ENCODE peak calls at places on chromosomes 1 and 21, in five cellular contexts. D is HepG2, B is suprapubic skin, P is testis, H is A549. F is an unnamed sample.

GRCh38 chr1:235407419-235407818 is 40.2 kb downstream of the TBCE start:
- DNase-seq in D (no peak), P (no peak), B (no peak), H (no peak), F (no peak)

GRCh38 chr1:46569116-46569515 is 17.7 kb upstream of the KNCN start:
- DNase-seq in D (no peak), H (no peak), B (peak), P (no peak), F (no peak)

GRCh38 chr1:65247419-65248359 is 61.7 kb upstream of the DNAJC6 start:
- DNase-seq in D (no peak), P (peak), H (no peak), B (no peak), F (no peak)

GRCh38 chr1:201385299-201385891 is 7.9 kb upstream of the TNNT2 start:
- DNase-seq in H (peak), D (peak), P (peak), B (no peak), F (peak)

GRCh38 chr1:25926731-25927496 is 20.7 kb upstream of the STMN1 start:
- DNase-seq in B (no peak), H (no peak), D (no peak), P (no peak), F (no peak)

GRCh38 chr1:76336951-76337371 is 262.4 kb downstream of the ST6GALNAC3 start:
- DNase-seq in P (peak), H (no peak), D (no peak), B (no peak), F (no peak)

GRCh38 chr1:208985231-208985630 is 598.3 kb upstream of the CAMK1G start:
- DNase-seq in H (no peak), B (no peak), D (no peak), P (no peak), F (no peak)

GRCh38 chr21:18178509-18178908 is 66.1 kb upstream of the CHODL start:
- DNase-seq in D (no peak), B (no peak), H (no peak), P (no peak), F (no peak)

GRCh38 chr21:35566874-35567273 is 493.5 kb downstream of the SETD4 start:
- DNase-seq in B (no peak), D (no peak), P (no peak), H (no peak), F (no peak)

GRCh38 chr1:185646202-185646683 is 87.9 kb upstream of the HMCN1 start:
- DNase-seq in H (peak), D (peak), B (no peak), P (peak), F (peak)

GRCh38 chr1:39047374-39048229 is 21.5 kb downstream of the NDUFS5 start:
- DNase-seq in H (no peak), P (peak), B (no peak), D (peak), F (peak)

GRCh38 chr1:183841950-183842816 is 37.3 kb downstream of the RGL1 start:
- DNase-seq in B (no peak), P (no peak), H (no peak), D (peak), F (no peak)

GRCh38 chr1:92795166-92795565 is 10.3 kb upstream of the EVI5 start:
- DNase-seq in B (no peak), H (no peak), D (no peak), P (no peak), F (no peak)

GRCh38 chr1:20440785-20441200 is 45.2 kb downstream of the CAMK2N1 start:
- DNase-seq in H (peak), D (peak), P (peak), B (no peak), F (peak)

GRCh38 chr1:46362158-46362557 is 21.6 kb downstream of the NSUN4 start:
- DNase-seq in H (no peak), D (no peak), B (no peak), P (no peak), F (no peak)

GRCh38 chr1:8014381-8014988 is 11.6 kb downstream of the ERRFI1 start:
- DNase-seq in B (no peak), D (no peak), P (no peak), H (no peak), F (no peak)

GRCh38 chr1:115192200-115192767 is 103.0 kb upstream of the TSPAN2 start:
- DNase-seq in B (no peak), P (no peak), D (no peak), H (no peak), F (no peak)

GRCh38 chr1:212485895-212486590 is 53.3 kb downstream of the NENF start:
- DNase-seq in D (peak), H (peak), B (peak), P (peak), F (peak)

GRCh38 chr1:54332781-54333585 is 73.2 kb downstream of the SSBP3 start:
- DNase-seq in H (no peak), B (no peak), P (peak), D (no peak), F (no peak)

GRCh38 chr1:58768332-58768731 is 15.5 kb downstream of the JUN start:
- DNase-seq in D (no peak), B (no peak), H (no peak), P (no peak), F (no peak)

GRCh38 chr1:84985365-84985764 is 11.5 kb downstream of the MCOLN2 start:
- DNase-seq in P (no peak), H (no peak), B (no peak), D (no peak), F (no peak)

GRCh38 chr1:245353411-245353810 is 198.6 kb downstream of the KIF26B start:
- DNase-seq in H (no peak), P (no peak), B (no peak), D (no peak), F (no peak)

DNA sequence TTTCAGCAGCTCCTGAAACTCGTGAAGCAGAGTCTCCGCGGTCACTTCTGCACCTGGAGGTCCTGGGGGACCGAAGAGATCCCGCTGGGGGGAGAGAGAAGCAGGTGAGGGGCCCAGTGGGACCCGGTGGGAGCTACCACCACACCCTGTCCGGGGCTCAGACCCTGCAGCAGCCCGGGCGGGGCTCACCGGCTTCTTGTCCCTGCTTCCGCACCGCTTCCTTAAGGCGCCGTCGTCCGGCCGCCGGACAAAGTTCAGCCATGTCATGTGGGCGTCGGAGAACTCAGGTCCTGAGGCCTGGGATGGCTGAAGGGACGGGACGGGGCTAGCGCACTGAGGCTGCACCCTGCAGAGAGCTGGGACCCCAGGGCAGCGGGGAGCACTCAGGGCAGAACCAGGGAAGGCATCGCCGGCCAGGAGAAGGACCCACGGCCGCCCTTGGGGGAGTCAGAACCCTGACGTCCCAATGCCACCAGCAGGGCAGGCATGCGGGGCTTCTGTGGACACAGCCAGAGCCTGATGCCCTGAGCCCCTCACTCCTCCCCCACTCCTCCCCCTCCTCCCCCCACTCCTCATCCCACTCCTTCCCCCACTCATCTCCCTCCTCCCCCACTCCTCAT is 2.2 kb downstream of the C1QTNF12 start:
- DNase-seq in D (no peak), P (no peak), B (no peak), H (no peak), F (no peak)
- TF ChIP-seq POLR2A in D (no peak), P (no peak), B (no peak), H (no peak), F (no peak)

GRCh38 chr1:156806512-156807440 is 9.9 kb downstream of the SH2D2A start:
- DNase-seq in P (no peak), D (no peak), B (no peak), H (no peak), F (no peak)

GRCh38 chr1:156805766-156806511 is 10.7 kb downstream of the SH2D2A start:
- DNase-seq in B (no peak), P (peak), D (no peak), H (no peak), F (no peak)

GRCh38 chr1:156803086-156803851 is 13.4 kb downstream of the SH2D2A start:
- DNase-seq in D (no peak), P (no peak), B (no peak), H (no peak), F (no peak)

GRCh38 chr1:156804026-156804425 is 12.6 kb downstream of the SH2D2A start:
- DNase-seq in H (no peak), B (no peak), D (no peak), P (no peak), F (no peak)

GRCh38 chr1:156804572-156805243 is 11.9 kb downstream of the SH2D2A start:
- DNase-seq in P (no peak), B (no peak), D (no peak), H (no peak), F (no peak)
- TF ChIP-seq POLR2A in P (no peak), B (no peak), D (no peak), H (no peak), F (no peak)

GRCh38 chr1:28921286-28921869 is 7.0 kb downstream of the EPB41 start:
- DNase-seq in D (no peak), B (no peak), P (no peak), H (no peak), F (no peak)

GRCh38 chr1:28927442-28928305 is 13.3 kb downstream of the EPB41 start:
- DNase-seq in D (no peak), H (no peak), P (no peak), B (no peak), F (no peak)

GRCh38 chr1:28925350-28925891 is 11.1 kb downstream of the EPB41 start:
- DNase-seq in B (no peak), P (no peak), H (no peak), D (no peak), F (no peak)

GRCh38 chr1:28928306-28928987 is 14.1 kb downstream of the EPB41 start:
- DNase-seq in P (no peak), D (no peak), B (no peak), H (no peak), F (no peak)

DNA sequence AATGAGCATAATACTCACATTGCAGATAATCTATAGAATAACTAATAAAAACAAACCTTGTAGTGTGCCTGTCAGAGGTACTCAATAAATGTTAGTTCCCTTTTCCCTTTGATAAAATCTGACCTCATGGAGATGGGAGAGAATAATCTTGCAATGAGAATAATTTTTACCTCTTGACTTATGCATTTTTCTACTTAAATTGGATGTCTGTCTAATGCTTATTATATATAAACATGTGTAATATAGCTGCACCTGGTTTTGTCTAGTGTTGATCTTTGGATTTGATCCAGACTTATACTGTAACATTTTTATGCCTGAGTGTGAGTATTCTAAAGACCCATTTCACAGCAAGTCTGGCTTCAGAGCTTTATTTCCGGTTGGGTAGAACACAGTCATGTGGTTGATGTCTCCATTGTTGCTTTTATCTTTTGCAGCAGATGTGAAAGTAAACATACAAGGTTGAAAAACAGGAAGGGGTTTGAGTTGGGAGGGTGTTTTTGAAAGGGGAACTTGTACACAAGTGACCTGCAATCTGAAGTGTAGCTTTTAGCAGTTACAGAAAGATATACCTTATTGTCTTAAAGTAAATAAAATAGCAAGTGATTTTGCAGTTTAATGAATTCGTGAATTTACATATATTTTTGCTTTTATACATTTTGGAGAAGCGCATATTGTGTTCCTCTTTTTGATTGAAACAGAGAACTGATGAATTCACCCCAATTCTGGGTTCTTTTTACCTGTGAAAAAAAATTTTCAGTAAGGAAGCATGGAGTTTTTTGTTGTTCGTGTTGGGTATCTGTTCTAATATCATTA is 12.5 kb downstream of the EPB41 start:
- DNase-seq in P (no peak), B (no peak), H (no peak), D (peak), F (no peak)
- TF ChIP-seq POLR2A in P (no peak), B (no peak), H (no peak), D (no peak), F (no peak)

DNA sequence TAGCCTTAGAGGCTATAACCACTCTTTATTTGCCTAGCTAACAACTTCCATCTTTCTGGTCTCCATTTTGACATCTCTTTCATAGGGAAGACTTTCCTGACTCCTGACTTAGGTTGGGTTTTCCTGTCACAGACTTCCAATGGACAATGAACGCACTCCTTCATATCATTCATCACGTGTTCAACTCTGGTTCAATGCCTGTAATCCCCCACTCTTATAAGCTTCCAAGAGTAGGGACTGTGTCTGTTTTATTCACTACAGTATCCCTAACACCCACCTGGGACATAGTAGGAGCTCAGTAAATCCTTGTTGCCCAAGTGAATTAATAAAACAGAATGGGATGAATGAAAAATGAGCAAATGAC is 4.6 kb downstream of the SLAMF1 start:
- DNase-seq in D (no peak), B (no peak), P (no peak), H (no peak), F (no peak)
- TF ChIP-seq POLR2A in D (no peak), B (no peak), P (no peak), H (no peak), F (no peak)

GRCh38 chr1:16173447-16174260 is 17.8 kb upstream of the EPHA2 start:
- DNase-seq in D (no peak), H (no peak), B (no peak), P (no peak), F (peak)
- TF ChIP-seq POLR2A in D (no peak), H (no peak), B (no peak), P (no peak), F (no peak)

DNA sequence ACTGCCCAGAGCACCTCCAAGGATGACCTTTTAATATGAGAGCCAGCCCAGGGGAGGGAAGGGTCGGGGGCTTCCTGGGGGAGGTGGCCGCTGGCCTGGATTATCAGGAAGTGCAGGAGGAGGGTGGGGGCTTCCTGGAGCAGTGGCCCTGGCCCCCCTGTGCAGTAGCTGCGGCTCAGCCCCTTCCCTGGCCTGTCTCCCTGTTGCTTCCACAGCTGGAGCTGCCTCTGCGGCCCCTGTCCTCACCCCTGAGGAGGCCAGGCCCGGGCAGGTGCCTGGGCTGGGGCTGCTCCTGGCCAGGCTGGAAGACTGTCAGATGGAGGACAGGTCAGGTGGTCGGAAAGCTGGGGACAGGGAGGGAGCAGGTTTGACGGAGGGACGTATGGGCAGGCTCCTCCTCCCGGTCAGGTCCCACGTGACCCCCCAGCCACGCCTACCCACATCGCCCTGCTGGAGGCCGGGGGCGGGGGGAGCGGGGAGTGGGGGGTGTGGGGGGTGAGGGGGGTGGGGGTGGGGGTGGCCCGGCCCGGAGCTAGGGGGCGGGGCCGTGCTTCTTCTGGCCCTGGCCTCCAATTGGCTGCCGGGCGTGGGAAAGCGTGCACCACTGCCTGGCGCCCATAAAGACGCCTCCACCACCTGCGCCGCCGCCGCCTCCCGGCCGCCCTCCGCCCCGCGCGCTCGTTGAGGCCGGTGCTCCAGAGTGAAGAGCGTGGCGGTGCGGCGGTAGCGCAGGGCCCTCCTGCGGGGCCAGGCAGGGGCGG is 10.2 kb upstream of the TNFRSF14 start:
- DNase-seq in B (peak), P (peak), D (peak), H (peak), F (peak)
- TF ChIP-seq POLR2A in B (peak), P (no peak), D (no peak), H (peak), F (peak)

GRCh38 chr1:230143534-230143933 is 76.5 kb downstream of the GALNT2 start:
- DNase-seq in H (no peak), D (no peak), P (no peak), B (no peak), F (no peak)
- TF ChIP-seq POLR2A in H (no peak), D (no peak), P (no peak), B (no peak), F (no peak)